ENCODE peak calls at places on chromosomes 13 and 19, in six cellular contexts. X is ovary; F is fibroblast of lung; B is RWPE1; O is osteoblast; Y is CD8-positive, alpha-beta T cell. V is an unnamed sample.

GRCh38 chr13:40764587-40765403 is 6.2 kb downstream of the MRPS31 start:
- DNase-seq in O (no peak), F (peak), Y (no peak), X (no peak), B (no peak), V (no peak)

GRCh38 chr19:9531933-9532332 is 6.5 kb downstream of the ZNF426 start:
- DNase-seq in F (peak), B (peak), Y (no peak), X (no peak), O (no peak), V (peak)

GRCh38 chr19:1249298-1249989 is 1.1 kb downstream of the MIDN start:
- DNase-seq in F (peak), X (peak), O (peak), B (peak), Y (peak), V (peak)

GRCh38 chr19:48489608-48490216 is 20.5 kb downstream of the CYTH2 start:
- DNase-seq in X (peak), F (no peak), Y (peak), O (peak), B (peak), V (no peak)

GRCh38 chr19:40273469-40274360 is 11.4 kb downstream of the AKT2 start:
- DNase-seq in Y (no peak), F (no peak), O (no peak), X (no peak), B (no peak), V (no peak)

GRCh38 chr19:39554701-39555311 is 14.8 kb upstream of the EID2 start:
- DNase-seq in B (no peak), X (no peak), F (no peak), O (no peak), Y (no peak), V (no peak)

GRCh38 chr19:50312967-50313811 is 16.0 kb downstream of the KCNC3 start:
- DNase-seq in B (no peak), X (no peak), O (peak), F (no peak), Y (no peak), V (no peak)

GRCh38 chr13:59771272-59771671 is 392.5 kb downstream of the DIAPH3 start:
- DNase-seq in Y (no peak), B (peak), F (no peak), X (no peak), O (no peak), V (peak)

GRCh38 chr13:80235131-80235530 is 105.8 kb downstream of the SPRY2 start:
- DNase-seq in X (no peak), O (no peak), F (peak), Y (no peak), B (no peak), V (no peak)

GRCh38 chr19:322616-323015 is 22.0 kb downstream of the MIER2 start:
- DNase-seq in X (no peak), Y (no peak), F (no peak), O (peak), B (no peak), V (no peak)

GRCh38 chr13:105063676-105064075 is 1471.8 kb downstream of the EFNB2 start:
- DNase-seq in X (no peak), F (peak), O (peak), Y (no peak), B (no peak), V (no peak)

GRCh38 chr19:33796164-33797100 is at the start of gene KCTD15:
- DNase-seq in F (peak), B (no peak), O (peak), Y (no peak), X (peak), V (no peak)

GRCh38 chr13:19601749-19602725 is 31.4 kb upstream of the MPHOSPH8 start:
- DNase-seq in Y (peak), B (peak), F (peak), X (no peak), O (peak), V (peak)

GRCh38 chr13:99265162-99265822 is 7.1 kb upstream of the GPR18 start:
- DNase-seq in B (no peak), X (no peak), Y (no peak), F (no peak), O (no peak), V (no peak)

GRCh38 chr19:32581704-32582164 is 744 bp downstream of the PDCD5 start:
- DNase-seq in X (no peak), O (peak), Y (no peak), B (peak), F (peak), V (peak)

GRCh38 chr19:47813304-47813994 is 8.3 kb upstream of the CRX start:
- DNase-seq in F (peak), X (peak), Y (peak), O (peak), B (peak), V (no peak)

GRCh38 chr19:47106819-47107200 is 6.8 kb downstream of the ZC3H4 start:
- DNase-seq in B (no peak), X (no peak), O (no peak), F (peak), Y (no peak), V (no peak)

GRCh38 chr19:18663940-18664530 is 19.4 kb upstream of the CRTC1 start:
- DNase-seq in X (no peak), Y (peak), F (no peak), B (no peak), O (peak), V (no peak)

GRCh38 chr13:64369121-64369520 is 2861.0 kb downstream of the PCDH9 start:
- DNase-seq in F (no peak), Y (no peak), X (no peak), O (no peak), B (no peak), V (peak)

GRCh38 chr13:80988752-80989151 is 647.8 kb upstream of the SPRY2 start:
- DNase-seq in Y (no peak), F (no peak), O (no peak), B (no peak), X (no peak), V (no peak)

GRCh38 chr13:95697052-95697680 is 20.2 kb downstream of the DNAJC3 start:
- DNase-seq in O (no peak), B (no peak), Y (no peak), X (no peak), F (no peak), V (no peak)

GRCh38 chr13:59444210-59444857 is 719.4 kb downstream of the DIAPH3 start:
- DNase-seq in B (no peak), F (peak), Y (no peak), O (no peak), X (no peak), V (no peak)

GRCh38 chr19:42113641-42114348 is 18.5 kb downstream of the POU2F2 start:
- DNase-seq in Y (no peak), B (peak), F (peak), X (no peak), O (peak), V (peak)

GRCh38 chr19:42109896-42110295 is 22.4 kb downstream of the POU2F2 start:
- DNase-seq in O (no peak), B (no peak), X (no peak), Y (no peak), F (no peak), V (no peak)

GRCh38 chr19:42111811-42112210 is 20.4 kb downstream of the POU2F2 start:
- DNase-seq in X (no peak), Y (no peak), F (peak), O (peak), B (peak), V (peak)

GRCh38 chr19:42110658-42111057 is 21.6 kb downstream of the POU2F2 start:
- DNase-seq in X (no peak), O (no peak), Y (no peak), F (no peak), B (no peak), V (no peak)

GRCh38 chr19:42111384-42111783 is 20.9 kb downstream of the POU2F2 start:
- DNase-seq in O (peak), F (peak), B (peak), X (no peak), Y (no peak), V (peak)
- H3K27ac ChIP-seq in O (peak), F (peak), B (peak), X (no peak), Y (no peak), V (peak)

DNA sequence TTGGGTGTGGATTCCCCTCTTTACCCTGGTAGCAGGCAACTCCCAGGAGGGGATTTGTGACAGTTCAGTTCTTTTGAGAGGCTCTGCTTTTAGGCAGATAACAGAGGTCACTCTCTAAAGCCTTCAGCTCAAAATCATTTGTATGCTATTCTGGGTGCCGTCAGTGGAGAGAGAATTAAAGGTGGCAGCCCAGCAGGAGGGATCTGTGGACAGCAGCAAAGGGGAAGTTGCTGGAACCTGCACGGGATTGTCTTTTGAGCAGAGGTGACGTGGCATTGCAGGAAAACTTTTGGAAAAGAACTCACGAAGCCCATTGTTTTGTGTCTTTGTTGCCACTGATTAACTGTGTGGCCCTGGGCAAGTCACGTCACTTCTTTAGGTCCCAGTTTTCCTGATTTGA is 62.4 kb upstream of the C1QTNF9 start:
- DNase-seq in O (no peak), Y (no peak), X (no peak), F (no peak), B (no peak), V (no peak)
- H3K27ac ChIP-seq in O (no peak), Y (no peak), X (no peak), F (no peak), B (no peak), V (no peak)

GRCh38 chr13:28532226-28533048 is 37.5 kb upstream of the FLT1 start:
- DNase-seq in Y (no peak), X (no peak), F (no peak), B (no peak), O (peak), V (no peak)
- H3K27ac ChIP-seq in Y (no peak), X (no peak), F (no peak), B (no peak), O (no peak), V (no peak)

GRCh38 chr19:44840811-44841210 is 5.3 kb upstream of the NECTIN2 start:
- DNase-seq in B (no peak), X (no peak), Y (no peak), F (no peak), O (no peak), V (no peak)
- H3K27ac ChIP-seq in B (no peak), X (no peak), Y (no peak), F (no peak), O (no peak), V (no peak)

DNA sequence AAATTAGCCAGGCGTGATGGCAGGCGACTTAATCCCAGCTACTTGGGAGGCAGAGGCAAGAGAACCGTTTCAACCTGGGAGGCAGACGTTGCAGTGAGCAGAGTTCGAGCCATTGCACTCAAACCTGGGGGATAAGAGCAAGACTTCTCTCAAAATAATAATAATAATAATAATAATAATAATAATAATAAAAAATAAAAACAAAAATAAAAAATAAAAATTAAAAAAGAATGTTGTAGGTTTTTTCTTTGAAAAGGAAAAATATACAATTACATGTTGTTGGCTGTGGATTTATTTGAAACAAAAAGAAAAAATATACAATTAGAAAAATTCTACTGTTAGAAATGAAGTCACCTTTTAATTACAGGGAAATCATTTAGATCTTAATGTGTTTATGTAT is 11.5 kb upstream of the PRODH2 start:
- DNase-seq in Y (no peak), X (no peak), F (no peak), B (no peak), O (no peak), V (no peak)
- H3K27ac ChIP-seq in Y (no peak), X (no peak), F (no peak), B (no peak), O (no peak), V (no peak)